ENCODE peak calls at places on chromosome 20, in eight cellular contexts. R is CD8-positive, alpha-beta T cell; H is right lobe of liver; A is GM23338; W is transverse colon; E is body of pancreas; N is sigmoid colon; G is cardiac muscle cell. D is an unnamed sample.

GRCh38 chr20:60820918-60821317 is 431.1 kb upstream of the CDH4 start:
- DNase-seq in R (no peak), H (no peak), A (no peak), W (no peak), E (no peak), N (no peak), G (no peak), D (no peak)

GRCh38 chr20:25278636-25279361 is 30.9 kb downstream of the PYGB start:
- DNase-seq in R (no peak), H (peak), A (no peak), W (peak), E (peak), N (peak), G (no peak), D (no peak)

GRCh38 chr20:36744764-36745191 is 1.1 kb downstream of the NDRG3 start:
- DNase-seq in R (no peak), H (peak), A (peak), W (no peak), E (peak), N (no peak), G (peak), D (no peak)

GRCh38 chr20:5265339-5265985 is 51.3 kb downstream of the PROKR2 start:
- DNase-seq in R (no peak), H (no peak), A (peak), W (no peak), E (no peak), N (no peak), G (no peak), D (no peak)

GRCh38 chr20:9571783-9572182 is 57.4 kb downstream of the LAMP5 start:
- DNase-seq in R (no peak), H (no peak), A (no peak), W (no peak), E (no peak), N (no peak), G (no peak), D (no peak)

GRCh38 chr20:10109621-10110020 is 74.8 kb downstream of the ANKEF1 start:
- DNase-seq in R (no peak), H (peak), A (no peak), W (no peak), E (peak), N (no peak), G (no peak), D (no peak)

GRCh38 chr20:29299811-29300578 is 1957.5 kb upstream of the DEFB115 start:
- DNase-seq in R (no peak), H (no peak), A (no peak), W (no peak), E (no peak), N (peak), G (no peak), D (no peak)

GRCh38 chr20:33789858-33790182 is 21.3 kb upstream of the CHMP4B start:
- DNase-seq in R (no peak), H (no peak), A (no peak), W (no peak), E (no peak), N (no peak), G (no peak), D (no peak)

GRCh38 chr20:46647469-46647868 is 3.8 kb downstream of the SLC13A3 start:
- DNase-seq in R (no peak), H (no peak), A (no peak), W (no peak), E (no peak), N (no peak), G (no peak), D (no peak)

GRCh38 chr20:48797275-48797825 is 30.4 kb downstream of the PREX1 start:
- DNase-seq in R (no peak), H (no peak), A (no peak), W (peak), E (no peak), N (peak), G (no peak), D (no peak)

GRCh38 chr20:64110411-64111068 is 3.2 kb upstream of the NPBWR2 start:
- DNase-seq in R (no peak), H (peak), A (peak), W (peak), E (peak), N (peak), G (no peak), D (no peak)

GRCh38 chr20:23037017-23037481 is 1.9 kb downstream of the SSTR4 start:
- DNase-seq in R (no peak), H (no peak), A (no peak), W (no peak), E (no peak), N (no peak), G (no peak), D (no peak)

DNA sequence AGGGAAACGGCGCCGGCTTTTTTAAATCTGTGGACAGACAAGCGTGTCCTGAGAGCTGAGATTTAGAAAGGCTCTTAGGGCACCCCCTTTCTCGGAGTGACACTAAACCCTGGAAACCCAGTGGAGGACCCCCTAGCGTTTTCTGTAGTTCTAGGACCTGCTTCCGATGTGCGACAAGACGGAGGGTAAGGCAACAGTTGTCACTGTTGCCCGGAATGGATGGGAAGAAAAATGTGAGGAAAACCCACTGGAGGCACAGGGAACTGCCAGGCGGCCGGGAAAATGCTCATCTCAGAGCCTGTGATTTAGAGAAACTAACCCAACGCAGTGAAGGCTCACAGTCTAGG is 551 bp upstream of the ATP5F1E start:
- DNase-seq in R (no peak), H (no peak), A (no peak), W (no peak), E (no peak), N (no peak), G (no peak), D (no peak)
- TF ChIP-seq CTCF in R (no peak), H (no peak), A (no peak), W (peak), E (no peak), N (peak), G (peak), D (no peak)

GRCh38 chr20:38387953-38388352 is 41.7 kb downstream of the LBP start:
- DNase-seq in R (no peak), H (no peak), A (peak), W (no peak), E (no peak), N (no peak), G (no peak), D (no peak)
- TF ChIP-seq CTCF in R (no peak), H (no peak), A (peak), W (no peak), E (no peak), N (no peak), G (no peak), D (no peak)

GRCh38 chr20:1533059-1533458 is 24.4 kb downstream of the SIRPD start:
- DNase-seq in R (no peak), H (no peak), A (peak), W (no peak), E (no peak), N (no peak), G (no peak), D (no peak)
- TF ChIP-seq CTCF in R (no peak), H (no peak), A (peak), W (no peak), E (no peak), N (no peak), G (no peak), D (no peak)

DNA sequence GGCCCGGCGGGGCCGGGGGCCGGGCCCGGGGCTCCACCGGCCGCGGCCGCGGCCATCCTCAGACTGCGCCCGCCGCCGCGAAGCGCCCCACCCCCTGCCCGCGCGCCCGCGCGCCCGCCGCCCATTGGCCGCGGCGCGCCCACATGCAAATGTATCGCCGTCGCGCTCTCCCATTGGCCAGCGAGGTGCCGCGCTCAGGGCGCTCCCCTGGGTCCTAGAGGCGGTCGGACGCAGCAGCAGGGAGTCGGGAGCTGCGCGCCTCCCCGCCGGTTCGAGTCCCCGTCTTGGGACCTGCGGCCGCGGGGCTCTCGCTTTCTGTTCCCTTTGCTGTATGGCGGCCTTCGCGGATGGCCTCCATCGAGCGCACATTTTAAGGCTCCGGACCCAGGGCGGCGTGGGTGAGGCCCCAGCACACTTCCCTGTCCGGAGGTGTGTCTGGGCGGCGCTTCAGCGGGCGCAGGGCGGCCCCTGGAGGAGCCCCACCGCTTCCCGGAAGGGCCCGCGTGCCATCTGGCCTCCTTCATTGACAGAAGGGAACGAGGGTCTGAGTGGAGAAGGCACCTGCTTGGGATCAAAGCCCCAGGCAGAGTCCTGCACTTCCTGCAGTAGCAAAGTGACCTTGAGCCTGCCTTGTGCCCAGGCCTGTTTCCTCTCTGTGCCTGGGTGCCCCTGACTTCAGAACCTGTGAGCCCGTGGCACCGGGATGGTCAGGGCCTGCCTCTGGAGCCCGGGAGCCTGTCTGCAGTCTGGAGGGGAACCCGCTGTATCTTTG is at the start of gene CABLES2:
- DNase-seq in R (peak), H (peak), A (peak), W (peak), E (peak), N (peak), G (peak), D (peak)
- TF ChIP-seq CTCF in R (no peak), H (no peak), A (no peak), W (peak), E (no peak), N (peak), G (no peak), D (no peak)

GRCh38 chr20:57508831-57509230 is 16.1 kb downstream of the CTCFL start:
- DNase-seq in R (no peak), H (no peak), A (no peak), W (no peak), E (no peak), N (no peak), G (no peak), D (no peak)

GRCh38 chr20:57508381-57508780 is 16.6 kb downstream of the CTCFL start:
- DNase-seq in R (no peak), H (no peak), A (no peak), W (no peak), E (no peak), N (no peak), G (no peak), D (no peak)

GRCh38 chr20:57507477-57507876 is 17.5 kb downstream of the CTCFL start:
- DNase-seq in R (no peak), H (no peak), A (no peak), W (no peak), E (peak), N (no peak), G (no peak), D (no peak)

GRCh38 chr20:57512432-57512831 is 12.5 kb downstream of the CTCFL start:
- DNase-seq in R (no peak), H (no peak), A (no peak), W (no peak), E (no peak), N (no peak), G (no peak), D (no peak)

DNA sequence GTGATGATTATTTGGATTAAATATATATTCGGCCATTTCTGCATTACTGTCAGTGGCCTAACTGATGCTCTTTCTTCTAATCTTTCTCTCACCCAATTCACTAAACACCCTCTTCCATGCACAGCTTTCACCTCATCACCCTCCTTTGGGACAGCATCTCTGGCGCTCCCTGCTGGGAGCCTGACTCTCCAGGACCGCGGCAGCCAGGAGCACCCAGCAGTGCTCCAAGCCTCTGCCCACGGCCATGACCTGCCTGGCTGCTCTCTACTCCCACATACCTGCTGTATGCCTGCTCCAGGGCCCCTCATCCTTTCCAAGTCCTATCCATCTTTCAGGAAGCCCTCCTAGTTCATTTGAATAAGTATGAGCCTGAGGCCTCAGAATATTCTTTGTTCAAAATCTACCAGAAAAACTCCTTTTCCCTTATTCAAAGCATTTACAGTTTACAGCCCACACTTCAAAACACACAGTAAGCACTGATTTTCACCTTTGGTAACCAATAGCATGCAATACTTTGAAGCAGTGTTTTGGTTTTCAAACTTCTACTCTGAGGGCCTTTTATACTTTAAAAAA is 15.2 kb downstream of the CTCFL start:
- DNase-seq in R (no peak), H (no peak), A (peak), W (peak), E (no peak), N (no peak), G (peak), D (no peak)
- TF ChIP-seq CTCF in R (no peak), H (peak), A (peak), W (no peak), E (no peak), N (no peak), G (peak), D (peak)

GRCh38 chr20:16695633-16696032 is 34.2 kb upstream of the SNRPB2 start:
- DNase-seq in R (no peak), H (no peak), A (no peak), W (no peak), E (no peak), N (no peak), G (no peak), D (no peak)

GRCh38 chr20:16703570-16703969 is 26.3 kb upstream of the SNRPB2 start:
- DNase-seq in R (no peak), H (no peak), A (no peak), W (no peak), E (no peak), N (no peak), G (no peak), D (no peak)

GRCh38 chr20:16699287-16699686 is 30.5 kb upstream of the SNRPB2 start:
- DNase-seq in R (no peak), H (no peak), A (peak), W (no peak), E (no peak), N (no peak), G (peak), D (no peak)

GRCh38 chr20:16701296-16701695 is 28.5 kb upstream of the SNRPB2 start:
- DNase-seq in R (no peak), H (no peak), A (peak), W (no peak), E (no peak), N (no peak), G (peak), D (no peak)
- TF ChIP-seq CTCF in R (peak), H (peak), A (peak), W (no peak), E (no peak), N (no peak), G (peak), D (no peak)

GRCh38 chr20:1184638-1185315 is at the start of gene TMEM74B:
- DNase-seq in R (no peak), H (no peak), A (peak), W (no peak), E (no peak), N (no peak), G (no peak), D (no peak)

GRCh38 chr20:1185316-1185741 is 548 bp upstream of the TMEM74B start:
- DNase-seq in R (no peak), H (no peak), A (peak), W (no peak), E (no peak), N (no peak), G (peak), D (peak)

GRCh38 chr20:1186367-1186991 is 1.7 kb upstream of the TMEM74B start:
- DNase-seq in R (no peak), H (no peak), A (no peak), W (no peak), E (no peak), N (no peak), G (no peak), D (no peak)

GRCh38 chr20:1184260-1184637 is 532 bp downstream of the TMEM74B start:
- DNase-seq in R (no peak), H (no peak), A (no peak), W (no peak), E (no peak), N (no peak), G (no peak), D (no peak)

DNA sequence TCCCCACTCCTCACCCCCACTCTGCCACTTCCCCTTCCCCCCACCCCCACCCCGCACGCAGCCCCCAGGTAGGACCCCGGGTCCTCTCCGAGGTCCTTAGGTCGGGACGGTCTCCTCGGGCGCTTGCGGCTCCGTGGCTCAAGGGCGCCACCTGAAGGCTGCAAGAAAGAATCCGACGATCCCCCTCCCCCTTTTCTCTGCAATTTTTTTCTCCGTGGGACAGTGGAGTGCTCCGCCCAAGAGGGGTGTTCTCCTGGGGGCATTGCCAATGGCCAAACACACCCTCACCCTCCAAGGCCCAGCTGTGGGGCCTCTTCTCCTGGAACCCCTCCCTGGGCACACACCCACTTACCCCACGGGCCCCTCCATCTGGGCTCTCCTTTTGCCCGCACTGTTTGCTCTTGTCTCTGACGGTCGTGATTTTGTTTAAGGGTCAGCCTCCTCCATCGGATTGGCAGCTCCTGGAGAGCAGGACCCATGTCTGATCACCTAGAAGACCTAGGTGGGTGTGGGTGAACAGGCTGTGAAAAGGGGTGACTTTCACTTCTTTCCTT is 1.1 kb upstream of the TMEM74B start:
- DNase-seq in R (no peak), H (no peak), A (peak), W (peak), E (peak), N (no peak), G (peak), D (peak)
- TF ChIP-seq CTCF in R (peak), H (peak), A (peak), W (peak), E (peak), N (peak), G (peak), D (peak)